ENCODE peak calls at places on chromosomes 5 and 9, in nine cellular contexts. Z, V, P, A, M, D, F, L and X are unnamed samples.

GRCh38 chr5:157269165-157269671 is 3.3 kb downstream of the CYFIP2 start:
- DNase-seq in Z (no peak), V (no peak), P (no peak), A (no peak), M (peak), D (no peak), F (no peak), L (peak), X (no peak)

GRCh38 chr5:65989115-65989514 is 62.7 kb downstream of the ERBIN start:
- DNase-seq in Z (no peak), V (no peak), P (no peak), A (no peak), M (no peak), D (no peak), F (no peak), L (no peak), X (no peak)

GRCh38 chr5:73544429-73545402 is 20.7 kb downstream of the ANKRA2 start:
- DNase-seq in Z (no peak), V (no peak), P (peak), A (peak), M (no peak), D (no peak), F (no peak), L (no peak), X (no peak)

GRCh38 chr9:69085523-69086283 is 50.2 kb downstream of the FXN start:
- DNase-seq in Z (no peak), V (peak), P (no peak), A (no peak), M (peak), D (no peak), F (no peak), L (peak), X (peak)

GRCh38 chr9:32581512-32582143 is 8.7 kb upstream of the NDUFB6 start:
- DNase-seq in Z (no peak), V (peak), P (peak), A (no peak), M (peak), D (peak), F (no peak), L (peak), X (peak)

GRCh38 chr5:122772446-122772845 is 2.4 kb upstream of the SNX2 start:
- DNase-seq in Z (no peak), V (peak), P (no peak), A (no peak), M (peak), D (no peak), F (no peak), L (no peak), X (no peak)

GRCh38 chr9:132631280-132631679 is 38.5 kb downstream of the DDX31 start:
- DNase-seq in Z (no peak), V (peak), P (peak), A (no peak), M (peak), D (no peak), F (no peak), L (no peak), X (no peak)

GRCh38 chr5:110112355-110112754 is 422.6 kb downstream of the MAN2A1 start:
- DNase-seq in Z (no peak), V (no peak), P (no peak), A (no peak), M (peak), D (no peak), F (no peak), L (no peak), X (no peak)

GRCh38 chr9:131361202-131361833 is 32.6 kb upstream of the PRRC2B start:
- DNase-seq in Z (no peak), V (no peak), P (no peak), A (no peak), M (peak), D (no peak), F (no peak), L (no peak), X (peak)

GRCh38 chr9:93963969-93964368 is 8.8 kb upstream of the BARX1 start:
- DNase-seq in Z (no peak), V (peak), P (no peak), A (no peak), M (no peak), D (no peak), F (no peak), L (no peak), X (no peak)

GRCh38 chr5:417765-418559 is 25.0 kb upstream of the EXOC3 start:
- DNase-seq in Z (no peak), V (no peak), P (no peak), A (no peak), M (no peak), D (no peak), F (no peak), L (no peak), X (no peak)

GRCh38 chr5:406041-406440 is 36.9 kb upstream of the EXOC3 start:
- DNase-seq in Z (no peak), V (no peak), P (no peak), A (peak), M (no peak), D (no peak), F (no peak), L (no peak), X (no peak)

GRCh38 chr5:77101298-77101697 is 14.2 kb upstream of the ZBED3 start:
- DNase-seq in Z (no peak), V (peak), P (peak), A (no peak), M (peak), D (no peak), F (no peak), L (no peak), X (peak)

GRCh38 chr5:11224788-11225187 is 463.8 kb upstream of the DAP start:
- DNase-seq in Z (no peak), V (no peak), P (no peak), A (no peak), M (no peak), D (no peak), F (no peak), L (no peak), X (no peak)

GRCh38 chr5:161751265-161751664 is 65.7 kb downstream of the GABRA6 start:
- DNase-seq in Z (no peak), V (no peak), P (no peak), A (no peak), M (no peak), D (no peak), F (no peak), L (peak), X (no peak)

GRCh38 chr5:140372971-140373487 is 13.0 kb downstream of the SLC4A9 start:
- DNase-seq in Z (no peak), V (peak), P (peak), A (peak), M (peak), D (peak), F (peak), L (peak), X (peak)